ENCODE peak calls at places on chromosomes 2 and 18, in ten cellular contexts. R is thyroid gland, D is heart left ventricle, W is body of pancreas, B is adrenal gland, E is transverse colon, U is tibial nerve, L is uterus, K is erythroblast, F is esophagus squamous epithelium. C is an unnamed sample.

GRCh38 chr2:1777792-1778191 is 33.5 kb upstream of the PXDN start:
- DNase-seq in R (no peak), D (no peak), W (no peak), B (no peak), E (no peak), U (no peak), L (no peak), K (no peak), F (no peak), C (no peak)

GRCh38 chr2:8692783-8693768 is 11.2 kb downstream of the ID2 start:
- DNase-seq in R (peak), D (peak), W (peak), B (peak), E (peak), U (no peak), L (no peak), K (peak), F (no peak), C (no peak)

GRCh38 chr2:43098539-43098938 is 127.9 kb downstream of the ZFP36L2 start:
- DNase-seq in R (no peak), D (no peak), W (no peak), B (no peak), E (no peak), U (no peak), L (no peak), K (no peak), F (no peak), C (no peak)

GRCh38 chr18:57057890-57058289 is 89.0 kb upstream of the BOD1L2 start:
- DNase-seq in R (no peak), D (no peak), W (no peak), B (no peak), E (no peak), U (no peak), L (no peak), K (no peak), F (no peak), C (no peak)

GRCh38 chr18:32049393-32050161 is 31.0 kb downstream of the RNF125 start:
- DNase-seq in R (peak), D (peak), W (no peak), B (peak), E (peak), U (no peak), L (no peak), K (peak), F (no peak), C (no peak)

GRCh38 chr18:74213429-74213828 is 65.1 kb downstream of the TIMM21 start:
- DNase-seq in R (no peak), D (no peak), W (no peak), B (no peak), E (no peak), U (no peak), L (no peak), K (peak), F (no peak), C (no peak)

GRCh38 chr2:231765496-231765929 is 15.6 kb downstream of the PDE6D start:
- DNase-seq in R (no peak), D (no peak), W (no peak), B (no peak), E (no peak), U (no peak), L (no peak), K (no peak), F (no peak), C (no peak)

GRCh38 chr2:120319686-120320317 is 26.1 kb upstream of the INHBB start:
- DNase-seq in R (no peak), D (no peak), W (no peak), B (no peak), E (no peak), U (no peak), L (no peak), K (no peak), F (no peak), C (no peak)

GRCh38 chr18:49878567-49878966 is 65.2 kb upstream of the ACAA2 start:
- DNase-seq in R (no peak), D (no peak), W (no peak), B (no peak), E (no peak), U (no peak), L (no peak), K (peak), F (no peak), C (no peak)

GRCh38 chr2:165007162-165007744 is 51.9 kb upstream of the SLC38A11 start:
- DNase-seq in R (no peak), D (no peak), W (no peak), B (no peak), E (no peak), U (no peak), L (no peak), K (no peak), F (no peak), C (no peak)

GRCh38 chr2:224870341-224870740 is 154.2 kb upstream of the CCDC195 start:
- DNase-seq in R (no peak), D (no peak), W (no peak), B (no peak), E (no peak), U (no peak), L (no peak), K (no peak), F (no peak), C (no peak)

GRCh38 chr2:194103941-194104655 is 1552.9 kb upstream of the SLC39A10 start:
- DNase-seq in R (no peak), D (no peak), W (no peak), B (no peak), E (no peak), U (no peak), L (no peak), K (no peak), F (no peak), C (no peak)

GRCh38 chr2:183070942-183071844 is 7.4 kb upstream of the DUSP19 start:
- DNase-seq in R (peak), D (no peak), W (peak), B (peak), E (peak), U (no peak), L (no peak), K (peak), F (no peak), C (no peak)

GRCh38 chr2:46886268-46887027 is 29.2 kb downstream of the MCFD2 start:
- DNase-seq in R (no peak), D (no peak), W (no peak), B (no peak), E (no peak), U (no peak), L (no peak), K (no peak), F (no peak), C (no peak)

GRCh38 chr2:226515344-226516055 is 284.1 kb downstream of the IRS1 start:
- DNase-seq in R (no peak), D (no peak), W (no peak), B (no peak), E (no peak), U (no peak), L (no peak), K (no peak), F (no peak), C (no peak)

GRCh38 chr2:223041527-223042109 is 10.4 kb upstream of the KCNE4 start:
- DNase-seq in R (peak), D (peak), W (peak), B (peak), E (peak), U (peak), L (peak), K (peak), F (no peak), C (peak)

GRCh38 chr2:167823066-167823465 is 424.3 kb downstream of the STK39 start:
- DNase-seq in R (no peak), D (no peak), W (no peak), B (no peak), E (no peak), U (no peak), L (no peak), K (no peak), F (no peak), C (no peak)

GRCh38 chr18:48670751-48671560 is 132.1 kb downstream of the CTIF start:
- DNase-seq in R (no peak), D (no peak), W (no peak), B (peak), E (no peak), U (no peak), L (no peak), K (no peak), F (no peak), C (no peak)

GRCh38 chr18:8526316-8526715 is 82.9 kb upstream of the RAB12 start:
- DNase-seq in R (no peak), D (no peak), W (no peak), B (no peak), E (no peak), U (no peak), L (no peak), K (no peak), F (no peak), C (no peak)

GRCh38 chr18:13158428-13158827 is 60.1 kb upstream of the LDLRAD4 start:
- DNase-seq in R (no peak), D (no peak), W (no peak), B (no peak), E (no peak), U (no peak), L (no peak), K (no peak), F (no peak), C (no peak)

GRCh38 chr18:42274488-42275137 is 319.6 kb downstream of the PIK3C3 start:
- DNase-seq in R (no peak), D (no peak), W (no peak), B (no peak), E (no peak), U (no peak), L (no peak), K (peak), F (no peak), C (no peak)

GRCh38 chr18:48955528-48956261 is 4.9 kb upstream of the SMAD7 start:
- DNase-seq in R (peak), D (peak), W (peak), B (no peak), E (no peak), U (no peak), L (peak), K (no peak), F (no peak), C (no peak)

GRCh38 chr2:153433403-153433802 is 45.2 kb downstream of the RPRM start:
- DNase-seq in R (no peak), D (no peak), W (no peak), B (no peak), E (no peak), U (no peak), L (no peak), K (no peak), F (no peak), C (no peak)
- TF ChIP-seq POLR2A in R (no peak), D (no peak), W (no peak), B (no peak), E (no peak), U (no peak), L (no peak), K (no peak), F (no peak), C (no peak)

GRCh38 chr2:55233658-55233940 is 1.1 kb downstream of the RPS27A start:
- DNase-seq in R (no peak), D (no peak), W (no peak), B (no peak), E (no peak), U (no peak), L (no peak), K (no peak), F (no peak), C (no peak)

GRCh38 chr2:55230551-55230950 is 1.5 kb downstream of the CLHC1 start:
- DNase-seq in R (no peak), D (no peak), W (no peak), B (no peak), E (no peak), U (no peak), L (no peak), K (no peak), F (no peak), C (no peak)

GRCh38 chr2:55232084-55232862 is at the start of the genes CLHC1 and RPS27A:
- DNase-seq in R (peak), D (peak), W (peak), B (peak), E (peak), U (peak), L (peak), K (peak), F (peak), C (peak)

GRCh38 chr2:55231546-55232083 is 478 bp downstream of the CLHC1 start:
- DNase-seq in R (no peak), D (no peak), W (no peak), B (no peak), E (no peak), U (no peak), L (no peak), K (peak), F (no peak), C (peak)

DNA sequence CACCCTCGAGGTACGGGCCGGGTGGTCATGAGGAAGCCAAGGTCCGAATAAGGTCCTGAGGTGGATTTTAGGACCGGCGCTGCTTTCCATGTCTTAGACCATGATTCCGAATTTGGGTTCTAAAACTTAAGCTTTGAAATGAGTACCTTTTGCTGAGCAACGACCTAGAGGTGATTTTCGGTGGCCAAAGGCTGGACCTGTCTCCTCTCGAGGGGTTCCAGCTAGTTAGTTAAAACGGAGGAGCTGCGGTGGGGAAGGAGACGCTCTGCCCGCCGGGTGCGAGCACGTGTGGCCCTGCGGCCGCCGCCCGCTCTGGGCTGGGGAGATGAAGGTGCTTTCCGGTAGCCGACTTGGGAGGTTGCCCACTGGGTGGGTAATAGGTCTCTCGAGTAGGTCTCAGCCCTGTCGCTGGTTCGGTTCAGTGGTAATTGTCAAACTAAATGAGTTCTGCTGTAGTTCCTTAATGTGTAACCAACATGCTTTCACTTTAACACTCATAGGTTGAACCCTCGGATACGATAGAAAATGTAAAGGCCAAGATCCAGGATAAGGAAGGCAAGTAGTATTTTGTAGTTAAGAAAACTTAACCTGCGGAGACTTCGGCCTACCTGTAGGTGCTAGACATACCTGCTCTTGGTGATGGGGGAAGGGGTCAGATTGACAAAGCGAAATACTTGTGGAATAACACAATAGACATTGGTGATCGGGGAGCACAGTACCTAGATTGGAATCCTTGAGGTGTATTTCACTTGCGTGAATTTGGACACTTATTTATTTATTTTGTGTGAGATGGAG is 572 bp downstream of the RPS27A start:
- DNase-seq in R (peak), D (no peak), W (peak), B (peak), E (peak), U (no peak), L (peak), K (peak), F (no peak), C (no peak)
- TF ChIP-seq POLR2A in R (no peak), D (no peak), W (no peak), B (no peak), E (no peak), U (no peak), L (no peak), K (peak), F (no peak), C (no peak)

GRCh38 chr18:22560797-22561196 is 143.1 kb upstream of the CTAGE1 start:
- DNase-seq in R (no peak), D (no peak), W (no peak), B (no peak), E (no peak), U (no peak), L (no peak), K (no peak), F (no peak), C (no peak)

GRCh38 chr18:22560283-22560627 is 142.5 kb upstream of the CTAGE1 start:
- DNase-seq in R (no peak), D (no peak), W (no peak), B (no peak), E (no peak), U (no peak), L (no peak), K (no peak), F (no peak), C (no peak)

GRCh38 chr18:22559414-22560282 is 141.9 kb upstream of the CTAGE1 start:
- DNase-seq in R (peak), D (peak), W (peak), B (peak), E (peak), U (no peak), L (peak), K (no peak), F (no peak), C (peak)

GRCh38 chr18:22564036-22564435 is 146.3 kb upstream of the CTAGE1 start:
- DNase-seq in R (no peak), D (no peak), W (no peak), B (no peak), E (no peak), U (no peak), L (no peak), K (no peak), F (no peak), C (no peak)

GRCh38 chr18:22563098-22563707 is 145.5 kb upstream of the CTAGE1 start:
- DNase-seq in R (peak), D (no peak), W (peak), B (peak), E (peak), U (no peak), L (peak), K (peak), F (no peak), C (peak)
- TF ChIP-seq POLR2A in R (no peak), D (no peak), W (no peak), B (no peak), E (no peak), U (no peak), L (no peak), K (no peak), F (no peak), C (no peak)

GRCh38 chr2:236169151-236169721 is 1.1 kb upstream of the GBX2 start:
- DNase-seq in R (no peak), D (no peak), W (no peak), B (no peak), E (no peak), U (no peak), L (no peak), K (no peak), F (no peak), C (no peak)

GRCh38 chr2:236169741-236170654 is 1.8 kb upstream of the GBX2 start:
- DNase-seq in R (no peak), D (no peak), W (no peak), B (no peak), E (no peak), U (no peak), L (no peak), K (no peak), F (no peak), C (no peak)

GRCh38 chr2:236166781-236167296 is 1.3 kb downstream of the GBX2 start:
- DNase-seq in R (no peak), D (no peak), W (no peak), B (no peak), E (no peak), U (no peak), L (no peak), K (no peak), F (no peak), C (no peak)

GRCh38 chr2:236167297-236168109 is 683 bp downstream of the GBX2 start:
- DNase-seq in R (no peak), D (peak), W (no peak), B (no peak), E (no peak), U (no peak), L (no peak), K (peak), F (no peak), C (no peak)

GRCh38 chr2:236168110-236169067 is at the start of gene GBX2:
- DNase-seq in R (peak), D (no peak), W (no peak), B (no peak), E (peak), U (no peak), L (no peak), K (peak), F (no peak), C (peak)
- TF ChIP-seq POLR2A in R (no peak), D (no peak), W (no peak), B (no peak), E (no peak), U (no peak), L (no peak), K (no peak), F (no peak), C (peak)

GRCh38 chr2:79702934-79703333 is 190.1 kb downstream of the CTNNA2 start:
- DNase-seq in R (no peak), D (no peak), W (no peak), B (no peak), E (no peak), U (no peak), L (no peak), K (no peak), F (no peak), C (no peak)
- TF ChIP-seq POLR2A in R (no peak), D (no peak), W (no peak), B (no peak), E (no peak), U (no peak), L (no peak), K (no peak), F (no peak), C (no peak)

GRCh38 chr2:85684806-85685205 is 9.4 kb upstream of the GNLY start:
- DNase-seq in R (no peak), D (no peak), W (no peak), B (no peak), E (no peak), U (no peak), L (no peak), K (no peak), F (no peak), C (no peak)
- TF ChIP-seq POLR2A in R (no peak), D (no peak), W (no peak), B (no peak), E (no peak), U (no peak), L (no peak), K (no peak), F (no peak), C (no peak)

GRCh38 chr2:68177541-68177940 is 19.9 kb downstream of the PNO1 start:
- DNase-seq in R (no peak), D (no peak), W (no peak), B (no peak), E (no peak), U (no peak), L (no peak), K (no peak), F (no peak), C (no peak)
- TF ChIP-seq POLR2A in R (no peak), D (no peak), W (no peak), B (no peak), E (no peak), U (no peak), L (no peak), K (peak), F (no peak), C (no peak)

GRCh38 chr18:51196116-51196810 is 1.2 kb downstream of the MEX3C start:
- DNase-seq in R (peak), D (peak), W (peak), B (peak), E (peak), U (peak), L (peak), K (peak), F (peak), C (no peak)
- TF ChIP-seq POLR2A in R (no peak), D (no peak), W (no peak), B (no peak), E (no peak), U (no peak), L (no peak), K (no peak), F (no peak), C (no peak)